ENCODE peak calls at places on chromosomes 2 and 18, in six cellular contexts. W is K562, B is H1, D is GM12878, O is HCT116, G is HepG2. H is an unnamed sample.

GRCh38 chr2:68926782-68927181 is 25.9 kb downstream of the GKN2 start:
- DNase-seq in W (no peak), B (no peak), O (no peak), G (no peak), D (no peak), H (no peak)

GRCh38 chr2:219269362-219270054 is 9.7 kb upstream of the DNAJB2 start:
- DNase-seq in W (no peak), D (no peak), B (no peak), G (peak; percentile 54), O (no peak), H (no peak)

GRCh38 chr2:195363496-195363895 is 293.5 kb upstream of the SLC39A10 start:
- DNase-seq in B (no peak), G (no peak), W (no peak), D (no peak), O (no peak), H (no peak)

GRCh38 chr2:95021847-95022246 is 3.7 kb upstream of the MAL start:
- DNase-seq in B (no peak), O (no peak), W (no peak), D (no peak), G (no peak), H (no peak)

GRCh38 chr18:70288851-70289328 is at the start of gene SOCS6:
- DNase-seq in B (peak; percentile 76), W (no peak), G (no peak), O (no peak), D (no peak), H (peak; percentile 11)

GRCh38 chr2:218033590-218034496 is 31.0 kb upstream of the TNS1 start:
- DNase-seq in G (no peak), W (no peak), D (no peak), B (peak; percentile 75), O (no peak), H (no peak)

GRCh38 chr18:59691046-59691395 is 6.2 kb downstream of the CCBE1 start:
- DNase-seq in B (no peak), G (no peak), D (no peak), O (no peak), W (no peak), H (no peak)

GRCh38 chr2:151718247-151718646 is 16.0 kb downstream of the NEB start:
- DNase-seq in B (no peak), O (no peak), W (no peak), D (no peak), G (no peak), H (no peak)

GRCh38 chr18:57737661-57738060 is 65.5 kb downstream of the ATP8B1 start:
- DNase-seq in D (no peak), B (no peak), W (no peak), G (peak; percentile 83), O (no peak), H (no peak)

GRCh38 chr18:74918276-74918675 is 290.7 kb downstream of the PTGR3 start:
- DNase-seq in W (no peak), O (no peak), B (no peak), D (no peak), G (no peak), H (no peak)

GRCh38 chr2:36427790-36428243 is 72.2 kb downstream of the CRIM1 start:
- DNase-seq in D (no peak), G (peak; percentile 20), B (no peak), O (no peak), W (no peak), H (no peak)

GRCh38 chr2:80525152-80525551 is 220.6 kb upstream of the LRRTM1 start:
- DNase-seq in G (no peak), W (no peak), B (no peak), D (peak; percentile 83), O (no peak), H (no peak)

GRCh38 chr2:11422901-11423435 is 43.0 kb downstream of the E2F6 start:
- DNase-seq in D (no peak), G (peak; percentile 76), B (no peak), W (no peak), O (no peak), H (no peak)

GRCh38 chr2:240149943-240150784 is 9.7 kb upstream of the OTOS start:
- DNase-seq in W (peak; percentile 67), O (peak; percentile 33), D (no peak), B (peak; percentile 87), G (peak; percentile 40), H (peak; percentile 33)

GRCh38 chr2:147331790-147332419 is 512.9 kb upstream of the ACVR2A start:
- DNase-seq in O (peak; percentile 38), B (peak; percentile 55), D (no peak), G (peak; percentile 5), W (no peak), H (peak; percentile 47)

GRCh38 chr2:22478329-22478728 is 906.6 kb upstream of the KLHL29 start:
- DNase-seq in D (no peak), W (no peak), G (no peak), B (no peak), O (no peak), H (no peak)

GRCh38 chr2:240688563-240688919 is 3.1 kb upstream of the AQP12A start:
- DNase-seq in W (no peak), D (no peak), B (peak; percentile 33), O (no peak), G (no peak), H (no peak)

GRCh38 chr2:55985406-55985805 is 61.8 kb upstream of the EFEMP1 start:
- DNase-seq in W (no peak), B (no peak), D (peak; percentile 26), G (no peak), O (no peak), H (no peak)

GRCh38 chr2:223900066-223900465 is 45.1 kb downstream of the WDFY1 start:
- DNase-seq in W (no peak), B (no peak), D (no peak), G (no peak), O (no peak), H (no peak)

GRCh38 chr2:226767056-226767813 is 32.4 kb downstream of the IRS1 start:
- DNase-seq in D (no peak), G (no peak), W (no peak), B (no peak), O (no peak), H (no peak)

GRCh38 chr18:10453885-10454772 is at the start of gene APCDD1:
- DNase-seq in D (no peak), O (no peak), G (peak; percentile 21), W (no peak), B (peak; percentile 75), H (no peak)

GRCh38 chr2:217804786-217805678 is 197.8 kb downstream of the TNS1 start:
- DNase-seq in B (no peak), G (no peak), D (no peak), W (no peak), O (no peak), H (no peak)

GRCh38 chr2:12787891-12788783 is 71.4 kb downstream of the TRIB2 start:
- DNase-seq in O (no peak), D (no peak), B (no peak), W (no peak), G (no peak), H (no peak)

GRCh38 chr2:105749583-105750399 is 5.1 kb downstream of the NCK2 start:
- DNase-seq in W (no peak), B (no peak), D (no peak), G (no peak), O (no peak), H (no peak)

GRCh38 chr2:103437161-103437560 is 675.3 kb downstream of the TMEM182 start:
- DNase-seq in B (no peak), G (no peak), O (no peak), D (no peak), W (no peak), H (no peak)

DNA sequence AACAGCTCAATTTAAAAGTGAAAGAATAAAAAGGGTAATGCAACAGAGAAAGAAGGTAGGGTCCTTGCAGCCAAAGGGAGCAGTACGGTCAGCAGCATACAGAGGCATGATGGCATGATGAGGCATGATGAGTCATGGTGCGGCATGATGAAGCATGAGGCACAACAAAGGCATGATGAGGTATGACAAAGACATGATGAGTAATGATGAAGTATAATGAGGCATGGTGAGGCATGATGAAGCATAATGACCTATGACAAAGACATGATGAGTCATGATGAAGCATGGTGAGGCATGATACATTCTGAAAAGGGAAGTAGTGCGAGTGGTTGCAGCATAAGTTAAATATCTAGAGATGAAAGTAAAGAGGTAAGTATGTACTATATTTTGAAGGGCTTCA is 673.2 kb downstream of the TMEM182 start:
- DNase-seq in B (no peak), O (no peak), D (no peak), W (no peak), G (no peak), H (no peak)
- TF ChIP-seq YY1 in B (no peak), O (no peak), D (no peak), W (no peak), G (no peak), H (no peak)

GRCh38 chr18:5977022-5977421 is 81.7 kb upstream of the TMEM200C start:
- DNase-seq in G (no peak), O (no peak), D (no peak), W (no peak), B (no peak), H (no peak)
- H3K4me1 ChIP-seq in G (peaks cover 17% of the 10 kb centered on the region), O (no peaks in the 10 kb centered on the region), D (peaks cover 63% of the 10 kb centered on the region), W (no peaks in the 10 kb centered on the region), B (peaks cover 3% of the 10 kb centered on the region), H (peaks cover 10% of the 10 kb centered on the region)

DNA sequence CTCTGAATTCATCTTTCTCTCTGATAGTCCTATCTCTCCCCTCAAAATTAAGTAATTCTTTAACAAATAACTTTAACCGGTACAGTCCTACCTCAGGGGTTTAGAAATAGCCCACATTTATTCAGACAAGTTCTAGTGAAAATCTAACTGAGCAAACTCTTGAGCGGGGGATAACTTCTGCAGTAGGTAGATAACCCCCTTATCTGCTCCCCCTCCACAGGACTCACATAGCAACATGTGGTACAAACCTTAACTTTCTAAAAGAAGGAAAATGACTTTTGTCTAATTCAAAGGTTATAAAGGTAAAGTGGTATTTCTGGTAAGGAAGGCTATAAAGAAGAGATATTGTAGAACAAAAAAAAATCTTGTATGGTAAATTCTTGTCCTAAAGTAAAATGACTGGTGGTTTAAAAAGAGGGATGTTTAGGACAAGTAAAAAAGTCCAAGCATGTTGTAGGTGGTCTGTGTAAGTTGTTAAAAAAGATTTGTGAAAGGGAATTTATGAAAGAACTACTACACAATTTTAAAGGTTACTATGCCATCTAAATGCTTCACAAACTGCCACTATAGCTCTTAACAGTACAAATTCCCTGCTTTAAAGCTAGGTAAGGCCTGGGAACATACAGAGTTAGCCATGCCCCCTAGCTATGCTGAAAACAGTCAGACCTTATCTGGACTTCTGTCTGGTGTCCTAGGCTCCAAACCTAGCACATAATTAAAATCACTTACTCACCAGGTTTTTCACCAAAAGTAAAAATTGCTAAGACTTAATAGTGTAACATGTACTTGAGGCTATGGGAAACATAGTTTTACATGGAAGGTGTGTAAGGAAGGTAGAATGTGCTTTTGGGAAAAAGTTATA is 8.1 kb upstream of the RPIA start:
- DNase-seq in G (no peak), O (no peak), W (peak; percentile 66), B (no peak), D (no peak), H (no peak)
- TF ChIP-seq YY1 in G (no peak), O (no peak), W (no peak), B (no peak), D (no peak), H (no peak)

GRCh38 chr18:48778344-48779011 is 172.3 kb downstream of the SMAD7 start:
- DNase-seq in O (no peak), B (no peak), G (no peak), W (no peak), D (peak; percentile 51), H (no peak)

GRCh38 chr18:48781041-48781989 is 169.4 kb downstream of the SMAD7 start:
- DNase-seq in B (no peak), W (peak; percentile 95), G (peak; percentile 92), O (no peak), D (no peak), H (no peak)

GRCh38 chr18:48780151-48781001 is 170.4 kb downstream of the SMAD7 start:
- DNase-seq in G (no peak), O (no peak), W (no peak), B (no peak), D (no peak), H (no peak)

GRCh38 chr18:48777737-48778111 is 173.0 kb downstream of the SMAD7 start:
- DNase-seq in B (no peak), D (no peak), W (no peak), O (no peak), G (peak; percentile 30), H (no peak)

GRCh38 chr18:48779462-48779861 is 171.3 kb downstream of the SMAD7 start:
- DNase-seq in B (no peak), O (no peak), D (no peak), W (no peak), G (no peak), H (no peak)
- H3K4me1 ChIP-seq in B (peaks cover 5% of the 10 kb centered on the region), O (peaks cover 12% of the 10 kb centered on the region), D (peaks cover 52% of the 10 kb centered on the region), W (peaks cover 18% of the 10 kb centered on the region), G (peaks cover 55% of the 10 kb centered on the region), H (peaks cover 21% of the 10 kb centered on the region)

H was measured in NT2/D1.